ENCODE peak calls at places on chromosomes 13 and 19, in eight cellular contexts. One of them, this sample, is unnamed.

GRCh38 chr13:64410654-64411053 is 2819.5 kb downstream of the PCDH9 start:
- DNase-seq in tibial nerve: no peak
- DNase-seq in OCI-LY7: no peak
- DNase-seq in AG04450: no peak
- DNase-seq in BJ: no peak
- DNase-seq in heart right ventricle: no peak
- DNase-seq in ascending aorta: no peak
- DNase-seq in ovary: no peak
- DNase-seq in this sample: no peak

GRCh38 chr19:840519-841206 is at the start of gene PRTN3:
- DNase-seq in tibial nerve: no peak
- DNase-seq in OCI-LY7: no peak
- DNase-seq in AG04450: no peak
- DNase-seq in BJ: no peak
- DNase-seq in heart right ventricle: no peak
- DNase-seq in ascending aorta: no peak
- DNase-seq in ovary: no peak
- DNase-seq in this sample: no peak

GRCh38 chr13:111595791-111596190 is 275.3 kb downstream of the TEX29 start:
- DNase-seq in tibial nerve: no peak
- DNase-seq in OCI-LY7: no peak
- DNase-seq in AG04450: no peak
- DNase-seq in BJ: no peak
- DNase-seq in heart right ventricle: no peak
- DNase-seq in ascending aorta: no peak
- DNase-seq in ovary: no peak
- DNase-seq in this sample: no peak

GRCh38 chr19:37997911-37998344 is 90.9 kb downstream of the SIPA1L3 start:
- DNase-seq in tibial nerve: no peak
- DNase-seq in OCI-LY7: no peak
- DNase-seq in AG04450: peak
- DNase-seq in BJ: peak
- DNase-seq in heart right ventricle: no peak
- DNase-seq in ascending aorta: no peak
- DNase-seq in ovary: no peak
- DNase-seq in this sample: peak

GRCh38 chr19:33193269-33193863 is 764 bp upstream of the LRP3 start:
- DNase-seq in tibial nerve: no peak
- DNase-seq in OCI-LY7: no peak
- DNase-seq in AG04450: no peak
- DNase-seq in BJ: no peak
- DNase-seq in heart right ventricle: no peak
- DNase-seq in ascending aorta: no peak
- DNase-seq in ovary: no peak
- DNase-seq in this sample: no peak

GRCh38 chr13:40583738-40584137 is 82.7 kb downstream of the FOXO1 start:
- DNase-seq in tibial nerve: no peak
- DNase-seq in OCI-LY7: no peak
- DNase-seq in AG04450: no peak
- DNase-seq in BJ: no peak
- DNase-seq in heart right ventricle: no peak
- DNase-seq in ascending aorta: no peak
- DNase-seq in ovary: no peak
- DNase-seq in this sample: no peak

GRCh38 chr19:33507021-33507956 is 14.3 kb downstream of the PEPD start:
- DNase-seq in tibial nerve: no peak
- DNase-seq in OCI-LY7: no peak
- DNase-seq in AG04450: no peak
- DNase-seq in BJ: no peak
- DNase-seq in heart right ventricle: no peak
- DNase-seq in ascending aorta: no peak
- DNase-seq in ovary: no peak
- DNase-seq in this sample: no peak

GRCh38 chr19:1106841-1107654 is 3.3 kb downstream of the GPX4 start:
- DNase-seq in tibial nerve: no peak
- DNase-seq in OCI-LY7: no peak
- DNase-seq in AG04450: no peak
- DNase-seq in BJ: no peak
- DNase-seq in heart right ventricle: no peak
- DNase-seq in ascending aorta: no peak
- DNase-seq in ovary: peak
- DNase-seq in this sample: peak

GRCh38 chr19:15210323-15210774 is 9.6 kb upstream of the NOTCH3 start:
- DNase-seq in tibial nerve: peak
- DNase-seq in OCI-LY7: no peak
- DNase-seq in AG04450: no peak
- DNase-seq in BJ: no peak
- DNase-seq in heart right ventricle: peak
- DNase-seq in ascending aorta: peak
- DNase-seq in ovary: peak
- DNase-seq in this sample: peak

GRCh38 chr19:56840452-56841193 is at the start of the genes PEG3 and ZIM2:
- DNase-seq in tibial nerve: no peak
- DNase-seq in OCI-LY7: no peak
- DNase-seq in AG04450: no peak
- DNase-seq in BJ: no peak
- DNase-seq in heart right ventricle: peak
- DNase-seq in ascending aorta: peak
- DNase-seq in ovary: peak
- DNase-seq in this sample: no peak
- H3K4me3 ChIP-seq in tibial nerve: peak
- H3K4me3 ChIP-seq in OCI-LY7: no peak
- H3K4me3 ChIP-seq in AG04450: no peak
- H3K4me3 ChIP-seq in BJ: no peak
- H3K4me3 ChIP-seq in heart right ventricle: peak
- H3K4me3 ChIP-seq in ascending aorta: peak
- H3K4me3 ChIP-seq in ovary: peak
- H3K4me3 ChIP-seq in this sample: no peak

GRCh38 chr19:28727835-28728159 is 485.2 kb downstream of the UQCRFS1 start:
- DNase-seq in tibial nerve: no peak
- DNase-seq in OCI-LY7: no peak
- DNase-seq in AG04450: no peak
- DNase-seq in BJ: no peak
- DNase-seq in heart right ventricle: no peak
- DNase-seq in ascending aorta: no peak
- DNase-seq in ovary: no peak
- DNase-seq in this sample: no peak

GRCh38 chr19:28731113-28731512 is 481.8 kb downstream of the UQCRFS1 start:
- DNase-seq in tibial nerve: no peak
- DNase-seq in OCI-LY7: no peak
- DNase-seq in AG04450: no peak
- DNase-seq in BJ: no peak
- DNase-seq in heart right ventricle: no peak
- DNase-seq in ascending aorta: no peak
- DNase-seq in ovary: no peak
- DNase-seq in this sample: no peak

GRCh38 chr19:28731577-28731976 is 481.4 kb downstream of the UQCRFS1 start:
- DNase-seq in tibial nerve: no peak
- DNase-seq in OCI-LY7: no peak
- DNase-seq in AG04450: no peak
- DNase-seq in BJ: no peak
- DNase-seq in heart right ventricle: no peak
- DNase-seq in ascending aorta: no peak
- DNase-seq in ovary: no peak
- DNase-seq in this sample: no peak

GRCh38 chr19:28726533-28726932 is 486.4 kb downstream of the UQCRFS1 start:
- DNase-seq in tibial nerve: no peak
- DNase-seq in OCI-LY7: no peak
- DNase-seq in AG04450: no peak
- DNase-seq in BJ: no peak
- DNase-seq in heart right ventricle: no peak
- DNase-seq in ascending aorta: no peak
- DNase-seq in ovary: no peak
- DNase-seq in this sample: no peak

DNA sequence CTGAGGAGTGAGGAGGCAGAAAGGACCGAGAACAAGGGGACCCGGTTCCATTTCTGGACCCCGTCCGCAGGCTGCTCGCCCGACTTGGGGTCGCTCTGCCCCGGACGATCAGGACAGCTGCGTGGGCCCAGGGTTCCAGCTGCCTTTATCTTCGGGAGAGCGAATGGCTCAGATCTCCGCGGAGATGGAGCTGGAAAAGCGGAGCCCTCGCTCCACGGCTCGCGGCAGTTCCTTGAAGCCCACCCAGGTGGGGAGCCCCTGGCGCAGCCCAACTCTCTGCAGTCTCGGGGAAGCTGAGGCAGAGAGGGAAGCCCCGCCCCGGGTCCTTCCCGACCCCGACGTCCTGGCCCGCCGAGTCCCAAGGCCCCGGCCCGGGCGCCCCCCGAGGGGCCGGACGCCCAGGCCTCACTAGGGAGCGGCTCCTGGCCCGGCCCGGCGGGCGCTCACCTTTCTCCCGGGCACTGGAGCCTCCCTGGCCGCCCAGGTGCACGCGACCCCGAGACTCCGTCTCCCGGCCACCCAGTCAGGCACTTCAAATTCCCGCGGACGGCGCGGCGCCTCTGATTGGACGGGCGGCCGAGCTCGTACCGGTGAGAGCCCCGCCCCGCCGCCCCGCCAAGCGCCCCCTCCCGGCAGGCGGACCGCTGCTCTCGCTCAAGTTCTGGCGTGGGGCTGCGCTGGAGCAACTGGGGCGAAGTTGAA is 485.7 kb downstream of the UQCRFS1 start:
- DNase-seq in tibial nerve: no peak
- DNase-seq in OCI-LY7: no peak
- DNase-seq in AG04450: no peak
- DNase-seq in BJ: no peak
- DNase-seq in heart right ventricle: peak
- DNase-seq in ascending aorta: no peak
- DNase-seq in ovary: no peak
- DNase-seq in this sample: no peak
- TF ChIP-seq CTCF in tibial nerve: no peak
- TF ChIP-seq CTCF in OCI-LY7: no peak
- TF ChIP-seq CTCF in AG04450: peak
- TF ChIP-seq CTCF in BJ: peak
- TF ChIP-seq CTCF in heart right ventricle: peak
- TF ChIP-seq CTCF in ascending aorta: peak
- TF ChIP-seq CTCF in ovary: no peak
- TF ChIP-seq CTCF in this sample: peak

GRCh38 chr19:35124098-35125060 is 8.8 kb downstream of the FXYD3 start:
- DNase-seq in tibial nerve: peak
- DNase-seq in OCI-LY7: peak
- DNase-seq in AG04450: peak
- DNase-seq in BJ: peak
- DNase-seq in heart right ventricle: peak
- DNase-seq in ascending aorta: peak
- DNase-seq in ovary: peak
- DNase-seq in this sample: peak
- H3K4me3 ChIP-seq in tibial nerve: peak
- H3K4me3 ChIP-seq in OCI-LY7: peak
- H3K4me3 ChIP-seq in AG04450: peak
- H3K4me3 ChIP-seq in BJ: peak
- H3K4me3 ChIP-seq in heart right ventricle: peak
- H3K4me3 ChIP-seq in ascending aorta: peak
- H3K4me3 ChIP-seq in ovary: peak
- H3K4me3 ChIP-seq in this sample: peak

GRCh38 chr13:97631158-97631557 is 197.2 kb downstream of the RAP2A start:
- DNase-seq in tibial nerve: no peak
- DNase-seq in OCI-LY7: no peak
- DNase-seq in AG04450: no peak
- DNase-seq in BJ: no peak
- DNase-seq in heart right ventricle: no peak
- DNase-seq in ascending aorta: no peak
- DNase-seq in ovary: no peak
- DNase-seq in this sample: no peak
- TF ChIP-seq CTCF in tibial nerve: no peak
- TF ChIP-seq CTCF in OCI-LY7: no peak
- TF ChIP-seq CTCF in AG04450: no peak
- TF ChIP-seq CTCF in BJ: no peak
- TF ChIP-seq CTCF in heart right ventricle: no peak
- TF ChIP-seq CTCF in ascending aorta: no peak
- TF ChIP-seq CTCF in ovary: no peak
- TF ChIP-seq CTCF in this sample: no peak

GRCh38 chr19:3402631-3403443 is 36.5 kb downstream of the NFIC start:
- DNase-seq in tibial nerve: no peak
- DNase-seq in OCI-LY7: no peak
- DNase-seq in AG04450: no peak
- DNase-seq in BJ: no peak
- DNase-seq in heart right ventricle: no peak
- DNase-seq in ascending aorta: no peak
- DNase-seq in ovary: no peak
- DNase-seq in this sample: no peak

GRCh38 chr19:3404324-3405260 is 38.2 kb downstream of the NFIC start:
- DNase-seq in tibial nerve: peak
- DNase-seq in OCI-LY7: no peak
- DNase-seq in AG04450: peak
- DNase-seq in BJ: peak
- DNase-seq in heart right ventricle: peak
- DNase-seq in ascending aorta: peak
- DNase-seq in ovary: peak
- DNase-seq in this sample: peak

GRCh38 chr19:3403489-3404323 is 37.3 kb downstream of the NFIC start:
- DNase-seq in tibial nerve: peak
- DNase-seq in OCI-LY7: no peak
- DNase-seq in AG04450: peak
- DNase-seq in BJ: peak
- DNase-seq in heart right ventricle: peak
- DNase-seq in ascending aorta: peak
- DNase-seq in ovary: peak
- DNase-seq in this sample: peak

GRCh38 chr19:3406571-3407111 is 40.3 kb downstream of the NFIC start:
- DNase-seq in tibial nerve: no peak
- DNase-seq in OCI-LY7: no peak
- DNase-seq in AG04450: no peak
- DNase-seq in BJ: no peak
- DNase-seq in heart right ventricle: no peak
- DNase-seq in ascending aorta: no peak
- DNase-seq in ovary: peak
- DNase-seq in this sample: no peak

GRCh38 chr19:3405261-3405653 is 38.9 kb downstream of the NFIC start:
- DNase-seq in tibial nerve: no peak
- DNase-seq in OCI-LY7: no peak
- DNase-seq in AG04450: no peak
- DNase-seq in BJ: no peak
- DNase-seq in heart right ventricle: no peak
- DNase-seq in ascending aorta: no peak
- DNase-seq in ovary: no peak
- DNase-seq in this sample: no peak
- H3K4me3 ChIP-seq in tibial nerve: peak
- H3K4me3 ChIP-seq in OCI-LY7: no peak
- H3K4me3 ChIP-seq in AG04450: no peak
- H3K4me3 ChIP-seq in BJ: no peak
- H3K4me3 ChIP-seq in heart right ventricle: peak
- H3K4me3 ChIP-seq in ascending aorta: peak
- H3K4me3 ChIP-seq in ovary: peak
- H3K4me3 ChIP-seq in this sample: peak

GRCh38 chr13:78604782-78605611 is 1.6 kb upstream of the POU4F1 start:
- DNase-seq in tibial nerve: no peak
- DNase-seq in OCI-LY7: peak
- DNase-seq in AG04450: no peak
- DNase-seq in BJ: no peak
- DNase-seq in heart right ventricle: no peak
- DNase-seq in ascending aorta: no peak
- DNase-seq in ovary: no peak
- DNase-seq in this sample: no peak
- TF ChIP-seq CTCF in tibial nerve: no peak
- TF ChIP-seq CTCF in OCI-LY7: no peak
- TF ChIP-seq CTCF in AG04450: no peak
- TF ChIP-seq CTCF in BJ: no peak
- TF ChIP-seq CTCF in heart right ventricle: no peak
- TF ChIP-seq CTCF in ascending aorta: no peak
- TF ChIP-seq CTCF in ovary: no peak
- TF ChIP-seq CTCF in this sample: no peak